ENCODE peak calls at places on chromosomes 2 and 18, in ten cellular contexts. Z is A172; B is activated CD4-positive, alpha-beta T cell treated with anti-CD3 and anti-CD28 coated beads for 1 hour; O is GM23248; E is AG09319; V is NCI-H460; R is EH; D is ecto neural progenitor cell; J is ACHN; T is posterior vena cava. W is an unnamed sample.

GRCh38 chr2:239312741-239313246 is 88.0 kb downstream of the HDAC4 start:
- DNase-seq in Z (no peak), B (peak; percentile 5), O (peak; percentile 53), E (no peak), V (no peak), R (no peak), D (peak; percentile 38), J (no peak), T (peak; percentile 81), W (no peak)

GRCh38 chr2:26849056-26850001 is 1.4 kb downstream of the DPYSL5 start:
- DNase-seq in Z (no peak), B (no peak), O (no peak), E (no peak), V (no peak), R (no peak), D (peak; percentile 82), J (no peak), T (no peak), W (peak; percentile 83)

GRCh38 chr2:197571622-197572271 is 55.9 kb downstream of the MOB4 start:
- DNase-seq in Z (no peak), B (no peak), O (peak; percentile 62), E (peak; percentile 49), V (no peak), R (peak; percentile 63), D (no peak), J (peak; percentile 75), T (no peak), W (no peak)

GRCh38 chr2:131641414-131642206 is 113.9 kb downstream of the CCDC74A start:
- DNase-seq in Z (peak; percentile 66), B (no peak), O (peak; percentile 52), E (no peak), V (no peak), R (peak; percentile 73), D (no peak), J (no peak), T (no peak), W (peak; percentile 43)

GRCh38 chr2:191864623-191865521 is 18.0 kb upstream of the CAVIN2 start:
- DNase-seq in Z (peak; percentile 32), B (no peak), O (peak; percentile 40), E (no peak), V (peak; percentile 92), R (peak; percentile 72), D (no peak), J (no peak), T (no peak), W (no peak)

GRCh38 chr2:235287369-235287722 is 206.5 kb upstream of the AGAP1 start:
- DNase-seq in Z (no peak), B (no peak), O (peak; percentile 27), E (no peak), V (no peak), R (no peak), D (no peak), J (no peak), T (no peak), W (no peak)

GRCh38 chr18:80148316-80149199 is 39.5 kb downstream of the ADNP2 start:
- DNase-seq in Z (no peak), B (no peak), O (peak; percentile 50), E (no peak), V (no peak), R (peak; percentile 32), D (no peak), J (no peak), T (no peak), W (peak; percentile 40)

GRCh38 chr2:154247503-154247902 is 375.8 kb downstream of the GALNT13 start:
- DNase-seq in Z (no peak), B (no peak), O (no peak), E (no peak), V (no peak), R (no peak), D (no peak), J (no peak), T (no peak), W (no peak)

GRCh38 chr18:69974365-69974764 is 26.7 kb upstream of the CD226 start:
- DNase-seq in Z (peak; percentile 11), B (no peak), O (peak; percentile 74), E (no peak), V (no peak), R (peak; percentile 75), D (no peak), J (no peak), T (no peak), W (no peak)

W was measured in NCI-H526.